ENCODE peak calls at places on chromosomes 7 and 10, in five cellular contexts. One of them, this sample, is unnamed.

GRCh38 chr7:90246184-90246583 is 1.2 kb downstream of the CFAP69 start:
- DNase-seq in mucosa of descending colon: no peak
- DNase-seq in WTC11: peak; percentile 44
- DNase-seq in Karpas-422: no peak
- DNase-seq in C1 segment of cervical spinal cord: no peak
- DNase-seq in this sample: peak; percentile 12

GRCh38 chr10:78972160-78972946 is 96.4 kb upstream of the ZMIZ1 start:
- DNase-seq in mucosa of descending colon: peak; percentile 67
- DNase-seq in WTC11: no peak
- DNase-seq in Karpas-422: no peak
- DNase-seq in C1 segment of cervical spinal cord: peak; percentile 83
- DNase-seq in this sample: peak; percentile 83

GRCh38 chr10:89476150-89476549 is 59.2 kb downstream of the SLC16A12 start:
- DNase-seq in mucosa of descending colon: no peak
- DNase-seq in WTC11: no peak
- DNase-seq in Karpas-422: no peak
- DNase-seq in C1 segment of cervical spinal cord: no peak
- DNase-seq in this sample: no peak

GRCh38 chr10:15069230-15069629 is 19.3 kb downstream of the ACBD7 start:
- DNase-seq in mucosa of descending colon: no peak
- DNase-seq in WTC11: no peak
- DNase-seq in Karpas-422: peak; percentile 45
- DNase-seq in C1 segment of cervical spinal cord: no peak
- DNase-seq in this sample: no peak

GRCh38 chr10:104268691-104269645 is at the start of gene GSTO2:
- DNase-seq in mucosa of descending colon: peak; percentile 98
- DNase-seq in WTC11: peak; percentile 99
- DNase-seq in Karpas-422: peak; percentile 99
- DNase-seq in C1 segment of cervical spinal cord: peak; percentile 95
- DNase-seq in this sample: peak; percentile 96

GRCh38 chr10:27794157-27794556 is 48.5 kb upstream of the MKX start:
- DNase-seq in mucosa of descending colon: no peak
- DNase-seq in WTC11: no peak
- DNase-seq in Karpas-422: no peak
- DNase-seq in C1 segment of cervical spinal cord: no peak
- DNase-seq in this sample: no peak

GRCh38 chr7:128037081-128037480 is 5.8 kb upstream of the LRRC4 start:
- DNase-seq in mucosa of descending colon: no peak
- DNase-seq in WTC11: no peak
- DNase-seq in Karpas-422: peak; percentile 68
- DNase-seq in C1 segment of cervical spinal cord: no peak
- DNase-seq in this sample: no peak

GRCh38 chr10:48625013-48625412 is 20.1 kb upstream of the ARHGAP22 start:
- DNase-seq in mucosa of descending colon: no peak
- DNase-seq in WTC11: no peak
- DNase-seq in Karpas-422: no peak
- DNase-seq in C1 segment of cervical spinal cord: no peak
- DNase-seq in this sample: no peak

GRCh38 chr10:43126759-43127424 is 11.4 kb upstream of the CSGALNACT2 start:
- DNase-seq in mucosa of descending colon: no peak
- DNase-seq in WTC11: no peak
- DNase-seq in Karpas-422: no peak
- DNase-seq in C1 segment of cervical spinal cord: no peak
- DNase-seq in this sample: no peak

GRCh38 chr10:132663666-132664365 is 122.1 kb downstream of the NKX6-2 start:
- DNase-seq in mucosa of descending colon: no peak
- DNase-seq in WTC11: no peak
- DNase-seq in Karpas-422: no peak
- DNase-seq in C1 segment of cervical spinal cord: no peak
- DNase-seq in this sample: peak; percentile 52

GRCh38 chr7:137801003-137801402 is 45.8 kb downstream of the DGKI start:
- DNase-seq in mucosa of descending colon: no peak
- DNase-seq in WTC11: no peak
- DNase-seq in Karpas-422: no peak
- DNase-seq in C1 segment of cervical spinal cord: no peak
- DNase-seq in this sample: peak; percentile 28

GRCh38 chr10:131240691-131241090 is 70.8 kb downstream of the TCERG1L start:
- DNase-seq in mucosa of descending colon: no peak
- DNase-seq in WTC11: no peak
- DNase-seq in Karpas-422: no peak
- DNase-seq in C1 segment of cervical spinal cord: no peak
- DNase-seq in this sample: no peak

GRCh38 chr7:137674064-137674463 is 172.7 kb downstream of the DGKI start:
- DNase-seq in mucosa of descending colon: no peak
- DNase-seq in WTC11: no peak
- DNase-seq in Karpas-422: no peak
- DNase-seq in C1 segment of cervical spinal cord: no peak
- DNase-seq in this sample: no peak

GRCh38 chr7:69577221-69577620 is 21.1 kb upstream of the AUTS2 start:
- DNase-seq in mucosa of descending colon: no peak
- DNase-seq in WTC11: no peak
- DNase-seq in Karpas-422: no peak
- DNase-seq in C1 segment of cervical spinal cord: no peak
- DNase-seq in this sample: no peak

GRCh38 chr10:124446830-124447740 is 2.8 kb downstream of the NKX1-2 start:
- DNase-seq in mucosa of descending colon: no peak
- DNase-seq in WTC11: peak; percentile 37
- DNase-seq in Karpas-422: no peak
- DNase-seq in C1 segment of cervical spinal cord: no peak
- DNase-seq in this sample: no peak

GRCh38 chr10:126147866-126148578 is 240.3 kb downstream of the ADAM12 start:
- DNase-seq in mucosa of descending colon: no peak
- DNase-seq in WTC11: no peak
- DNase-seq in Karpas-422: no peak
- DNase-seq in C1 segment of cervical spinal cord: no peak
- DNase-seq in this sample: no peak

GRCh38 chr7:151498495-151498894 is 21.2 kb downstream of the RHEB start:
- DNase-seq in mucosa of descending colon: no peak
- DNase-seq in WTC11: no peak
- DNase-seq in Karpas-422: no peak
- DNase-seq in C1 segment of cervical spinal cord: no peak
- DNase-seq in this sample: no peak

GRCh38 chr10:8059191-8059936 is 4.9 kb downstream of the GATA3 start:
- DNase-seq in mucosa of descending colon: no peak
- DNase-seq in WTC11: no peak
- DNase-seq in Karpas-422: no peak
- DNase-seq in C1 segment of cervical spinal cord: no peak
- DNase-seq in this sample: no peak

GRCh38 chr7:92751902-92752901 is 84.2 kb downstream of the CDK6 start:
- DNase-seq in mucosa of descending colon: no peak
- DNase-seq in WTC11: no peak
- DNase-seq in Karpas-422: no peak
- DNase-seq in C1 segment of cervical spinal cord: no peak
- DNase-seq in this sample: peak; percentile 88

GRCh38 chr7:94540428-94540827 is 30.8 kb downstream of the CASD1 start:
- DNase-seq in mucosa of descending colon: no peak
- DNase-seq in WTC11: no peak
- DNase-seq in Karpas-422: no peak
- DNase-seq in C1 segment of cervical spinal cord: no peak
- DNase-seq in this sample: no peak

GRCh38 chr10:89073719-89074118 is 83.1 kb downstream of the FAS start:
- DNase-seq in mucosa of descending colon: no peak
- DNase-seq in WTC11: no peak
- DNase-seq in Karpas-422: no peak
- DNase-seq in C1 segment of cervical spinal cord: no peak
- DNase-seq in this sample: no peak

GRCh38 chr7:24477807-24478655 is 95.2 kb upstream of the PALS2 start:
- DNase-seq in mucosa of descending colon: no peak
- DNase-seq in WTC11: peak; percentile 27
- DNase-seq in Karpas-422: no peak
- DNase-seq in C1 segment of cervical spinal cord: no peak
- DNase-seq in this sample: peak; percentile 76

GRCh38 chr7:117087639-117088396 is 134.5 kb downstream of the ST7 start:
- DNase-seq in mucosa of descending colon: no peak
- DNase-seq in WTC11: no peak
- DNase-seq in Karpas-422: peak; percentile 14
- DNase-seq in C1 segment of cervical spinal cord: no peak
- DNase-seq in this sample: no peak

GRCh38 chr7:151012921-151013347 is 11.4 kb downstream of the ATG9B start:
- DNase-seq in mucosa of descending colon: peak; percentile 41
- DNase-seq in WTC11: peak; percentile 68
- DNase-seq in Karpas-422: no peak
- DNase-seq in C1 segment of cervical spinal cord: no peak
- DNase-seq in this sample: peak; percentile 35

GRCh38 chr10:84095821-84096497 is 43.4 kb upstream of the GHITM start:
- DNase-seq in mucosa of descending colon: no peak
- DNase-seq in WTC11: no peak
- DNase-seq in Karpas-422: no peak
- DNase-seq in C1 segment of cervical spinal cord: no peak
- DNase-seq in this sample: no peak

GRCh38 chr10:73467210-73467609 is 28.6 kb downstream of the PPP3CB start:
- DNase-seq in mucosa of descending colon: no peak
- DNase-seq in WTC11: no peak
- DNase-seq in Karpas-422: no peak
- DNase-seq in C1 segment of cervical spinal cord: no peak
- DNase-seq in this sample: no peak

GRCh38 chr10:36345770-36346169 is 703.7 kb upstream of the FZD8 start:
- DNase-seq in mucosa of descending colon: no peak
- DNase-seq in WTC11: no peak
- DNase-seq in Karpas-422: no peak
- DNase-seq in C1 segment of cervical spinal cord: no peak
- DNase-seq in this sample: peak; percentile 42

GRCh38 chr7:28138837-28139236 is 41.8 kb downstream of the JAZF1 start:
- DNase-seq in mucosa of descending colon: no peak
- DNase-seq in WTC11: no peak
- DNase-seq in Karpas-422: no peak
- DNase-seq in C1 segment of cervical spinal cord: no peak
- DNase-seq in this sample: no peak

GRCh38 chr10:87818505-87819273 is 663 bp upstream of the ATAD1 start:
- DNase-seq in mucosa of descending colon: peak; percentile 65
- DNase-seq in WTC11: no peak
- DNase-seq in Karpas-422: peak; percentile 74
- DNase-seq in C1 segment of cervical spinal cord: no peak
- DNase-seq in this sample: peak; percentile 32

GRCh38 chr7:158754746-158755444 is 50.3 kb upstream of the NCAPG2 start:
- DNase-seq in mucosa of descending colon: no peak
- DNase-seq in WTC11: no peak
- DNase-seq in Karpas-422: no peak
- DNase-seq in C1 segment of cervical spinal cord: no peak
- DNase-seq in this sample: peak; percentile 13

GRCh38 chr7:44281811-44282600 is 43.4 kb downstream of the CAMK2B start:
- DNase-seq in mucosa of descending colon: peak; percentile 7
- DNase-seq in WTC11: peak; percentile 6
- DNase-seq in Karpas-422: no peak
- DNase-seq in C1 segment of cervical spinal cord: no peak
- DNase-seq in this sample: no peak